ENCODE peak calls at places on chromosomes 13 and 19, in seven cellular contexts. F, D, G, Z, R, O and Y are unnamed samples.

GRCh38 chr13:55483626-55484158 is 1657.0 kb upstream of the PRR20A start:
- DNase-seq in F (no peak), D (peak), G (no peak), Z (no peak), R (no peak), O (no peak), Y (no peak)

GRCh38 chr19:34104099-34104498 is 68.2 kb upstream of the LSM14A start:
- DNase-seq in F (no peak), D (no peak), G (no peak), Z (no peak), R (no peak), O (no peak), Y (no peak)

GRCh38 chr13:26168835-26169234 is 53.3 kb downstream of the RNF6 start:
- DNase-seq in F (no peak), D (no peak), G (no peak), Z (no peak), R (no peak), O (no peak), Y (no peak)

GRCh38 chr19:38233740-38234251 is 9.8 kb upstream of the DPF1 start:
- DNase-seq in F (peak), D (peak), G (peak), Z (peak), R (peak), O (peak), Y (no peak)

GRCh38 chr19:43664008-43664407 is 6.0 kb downstream of the PLAUR start:
- DNase-seq in F (no peak), D (no peak), G (no peak), Z (no peak), R (no peak), O (peak), Y (no peak)

GRCh38 chr19:48466571-48467325 is 2.4 kb upstream of the CYTH2 start:
- DNase-seq in F (no peak), D (no peak), G (no peak), Z (peak), R (no peak), O (no peak), Y (no peak)

GRCh38 chr13:95902736-95903135 is 150.5 kb downstream of the UGGT2 start:
- DNase-seq in F (no peak), D (no peak), G (no peak), Z (no peak), R (no peak), O (no peak), Y (no peak)

GRCh38 chr13:50365300-50365682 is 350.0 kb downstream of the KCNRG start:
- DNase-seq in F (peak), D (no peak), G (no peak), Z (no peak), R (no peak), O (no peak), Y (no peak)

GRCh38 chr19:45819769-45820168 is 4.7 kb upstream of the RSPH6A start:
- DNase-seq in F (no peak), D (no peak), G (no peak), Z (no peak), R (no peak), O (no peak), Y (no peak)

GRCh38 chr13:45434556-45435371 is 16.6 kb upstream of the SLC25A30 start:
- DNase-seq in F (no peak), D (no peak), G (no peak), Z (no peak), R (no peak), O (no peak), Y (no peak)

GRCh38 chr13:112711528-112712265 is 21.9 kb downstream of the ATP11A start:
- DNase-seq in F (peak), D (peak), G (peak), Z (peak), R (peak), O (no peak), Y (peak)

GRCh38 chr19:27906081-27906480 is 1306.9 kb downstream of the UQCRFS1 start:
- DNase-seq in F (no peak), D (peak), G (no peak), Z (no peak), R (no peak), O (no peak), Y (no peak)

GRCh38 chr19:20351244-20351643 is 184.2 kb downstream of the ZNF486 start:
- DNase-seq in F (no peak), D (no peak), G (no peak), Z (no peak), R (no peak), O (no peak), Y (no peak)

GRCh38 chr19:5564930-5565329 is 2.8 kb downstream of the TINCR start:
- DNase-seq in F (no peak), D (no peak), G (no peak), Z (no peak), R (no peak), O (no peak), Y (no peak)

GRCh38 chr19:2291185-2291751 is 9.3 kb upstream of the PEAK3 start:
- DNase-seq in F (no peak), D (peak), G (no peak), Z (no peak), R (no peak), O (no peak), Y (no peak)

GRCh38 chr19:16736709-16737108 is 17.1 kb downstream of the NWD1 start:
- DNase-seq in F (peak), D (no peak), G (no peak), Z (no peak), R (peak), O (no peak), Y (no peak)

GRCh38 chr19:3554254-3555083 is 2.9 kb downstream of the MFSD12 start:
- DNase-seq in F (no peak), D (no peak), G (no peak), Z (no peak), R (no peak), O (peak), Y (no peak)

GRCh38 chr13:50457430-50458393 is 385.8 kb downstream of the DLEU7 start:
- DNase-seq in F (no peak), D (no peak), G (no peak), Z (no peak), R (no peak), O (no peak), Y (no peak)

GRCh38 chr13:22926176-22927007 is 254.4 kb upstream of the SGCG start:
- DNase-seq in F (peak), D (peak), G (no peak), Z (no peak), R (peak), O (no peak), Y (no peak)

GRCh38 chr13:76707360-76707759 is 178.8 kb downstream of the KCTD12 start:
- DNase-seq in F (no peak), D (no peak), G (no peak), Z (peak), R (no peak), O (no peak), Y (no peak)

GRCh38 chr13:27334774-27335490 is 64.3 kb downstream of the RASL11A start:
- DNase-seq in F (no peak), D (no peak), G (no peak), Z (peak), R (no peak), O (no peak), Y (no peak)

GRCh38 chr13:99320693-99321481 is 13.7 kb upstream of the GPR183 start:
- DNase-seq in F (peak), D (no peak), G (no peak), Z (peak), R (no peak), O (no peak), Y (no peak)

GRCh38 chr19:15315101-15315500 is 17.2 kb downstream of the BRD4 start:
- DNase-seq in F (no peak), D (no peak), G (peak), Z (no peak), R (no peak), O (no peak), Y (no peak)

GRCh38 chr19:13100031-13100588 is 2.5 kb downstream of the LYL1 start:
- DNase-seq in F (peak), D (no peak), G (peak), Z (no peak), R (no peak), O (peak), Y (no peak)
- H3K27ac ChIP-seq in F (peak), D (peak), G (peak), Z (no peak), R (no peak), O (peak), Y (no peak)

GRCh38 chr19:7408251-7408650 is 59.5 kb downstream of the ARHGEF18 start:
- DNase-seq in F (no peak), D (no peak), G (no peak), Z (no peak), R (no peak), O (no peak), Y (no peak)
- H3K27ac ChIP-seq in F (no peak), D (no peak), G (no peak), Z (no peak), R (no peak), O (no peak), Y (no peak)

GRCh38 chr13:29936051-29936813 is 85.8 kb upstream of the UBL3 start:
- DNase-seq in F (no peak), D (no peak), G (no peak), Z (no peak), R (no peak), O (no peak), Y (no peak)
- H3K27ac ChIP-seq in F (no peak), D (no peak), G (no peak), Z (no peak), R (no peak), O (peak), Y (no peak)

GRCh38 chr13:38803566-38803965 is 116.7 kb downstream of the FREM2 start:
- DNase-seq in F (no peak), D (no peak), G (no peak), Z (no peak), R (peak), O (no peak), Y (no peak)

GRCh38 chr13:38804536-38804935 is 117.7 kb downstream of the FREM2 start:
- DNase-seq in F (no peak), D (no peak), G (no peak), Z (no peak), R (no peak), O (no peak), Y (no peak)

GRCh38 chr13:38804061-38804460 is 117.2 kb downstream of the FREM2 start:
- DNase-seq in F (no peak), D (no peak), G (no peak), Z (no peak), R (no peak), O (no peak), Y (no peak)
- H3K27ac ChIP-seq in F (no peak), D (no peak), G (no peak), Z (no peak), R (no peak), O (no peak), Y (no peak)

GRCh38 chr13:31896427-31896826 is 135.1 kb upstream of the FRY start:
- DNase-seq in F (no peak), D (peak), G (peak), Z (peak), R (peak), O (no peak), Y (no peak)

GRCh38 chr13:31891472-31891871 is 140.1 kb upstream of the FRY start:
- DNase-seq in F (no peak), D (no peak), G (no peak), Z (no peak), R (no peak), O (no peak), Y (no peak)

GRCh38 chr13:31895687-31896086 is 135.9 kb upstream of the FRY start:
- DNase-seq in F (no peak), D (no peak), G (no peak), Z (no peak), R (no peak), O (no peak), Y (no peak)

GRCh38 chr13:31898383-31899071 is 133.0 kb upstream of the FRY start:
- DNase-seq in F (no peak), D (no peak), G (no peak), Z (no peak), R (no peak), O (no peak), Y (no peak)

GRCh38 chr13:31894931-31895330 is 136.6 kb upstream of the FRY start:
- DNase-seq in F (no peak), D (no peak), G (no peak), Z (no peak), R (no peak), O (no peak), Y (no peak)
- H3K27ac ChIP-seq in F (no peak), D (no peak), G (peak), Z (no peak), R (no peak), O (no peak), Y (no peak)

GRCh38 chr19:18194208-18194530 is 1.2 kb downstream of the MPV17L2 start:
- DNase-seq in F (no peak), D (no peak), G (no peak), Z (no peak), R (no peak), O (no peak), Y (no peak)

GRCh38 chr19:18192673-18193387 is at the start of gene MPV17L2:
- DNase-seq in F (peak), D (peak), G (peak), Z (peak), R (peak), O (peak), Y (peak)

GRCh38 chr19:18193388-18194207 is 580 bp downstream of the MPV17L2 start:
- DNase-seq in F (peak), D (peak), G (peak), Z (no peak), R (peak), O (no peak), Y (no peak)

GRCh38 chr19:18196511-18196845 is 3.5 kb downstream of the MPV17L2 start:
- DNase-seq in F (no peak), D (no peak), G (no peak), Z (no peak), R (no peak), O (no peak), Y (no peak)

GRCh38 chr19:18194554-18195238 is 1.7 kb downstream of the MPV17L2 start:
- DNase-seq in F (peak), D (peak), G (no peak), Z (peak), R (peak), O (no peak), Y (no peak)
- H3K27ac ChIP-seq in F (peak), D (no peak), G (no peak), Z (no peak), R (no peak), O (peak), Y (no peak)

DNA sequence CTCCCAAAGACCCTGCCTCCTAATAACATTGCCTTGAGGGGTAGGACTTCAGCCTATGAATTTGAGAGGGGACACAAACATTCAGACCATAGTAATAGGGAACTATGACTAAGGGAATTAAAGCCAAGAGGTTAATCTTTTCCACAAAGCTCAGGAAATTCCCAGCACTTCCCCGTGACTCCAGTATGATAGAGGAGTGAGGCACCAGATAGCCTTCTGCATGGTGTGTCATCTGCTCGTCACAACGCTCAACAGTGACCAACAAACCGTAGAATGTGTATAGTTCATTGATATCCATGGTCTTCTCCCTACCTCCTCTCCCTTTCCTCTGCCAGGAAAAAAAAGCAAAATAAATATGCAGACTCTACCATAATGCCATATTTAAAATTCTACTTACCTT is 64.4 kb downstream of the B3GLCT start:
- DNase-seq in F (no peak), D (no peak), G (no peak), Z (peak), R (no peak), O (no peak), Y (no peak)
- H3K27ac ChIP-seq in F (no peak), D (no peak), G (no peak), Z (no peak), R (no peak), O (no peak), Y (no peak)

GRCh38 chr13:21216332-21216731 is 39.9 kb downstream of the MRPL57 start:
- DNase-seq in F (no peak), D (no peak), G (no peak), Z (no peak), R (no peak), O (no peak), Y (no peak)
- H3K27ac ChIP-seq in F (no peak), D (no peak), G (no peak), Z (no peak), R (no peak), O (no peak), Y (no peak)